ENCODE peak calls at places on chromosomes 4 and X, in five cellular contexts. One of them, this sample, is unnamed.

GRCh38 chr4:3168029-3168428 is 80.9 kb upstream of the MSANTD1 start:
- DNase-seq in midbrain: no peak
- DNase-seq in stimulated activated CD4-positive, alpha-beta T cell treated with anti-CD3 and anti-CD28 coated beads, Interleukin-15, amount 100 ng/mL, for 48 hours: no peak
- DNase-seq in nephron progenitor cell: no peak
- DNase-seq in testis: no peak
- DNase-seq in this sample: peak; percentile 22

GRCh38 chr4:2415881-2416563 is 2.4 kb downstream of the ZFYVE28 start:
- DNase-seq in midbrain: no peak
- DNase-seq in nephron progenitor cell: no peak
- DNase-seq in testis: no peak
- DNase-seq in stimulated activated CD4-positive, alpha-beta T cell treated with anti-CD3 and anti-CD28 coated beads, Interleukin-15, amount 100 ng/mL, for 48 hours: no peak
- DNase-seq in this sample: no peak

GRCh38 chr4:182764137-182764536 is 153.0 kb downstream of the DCTD start:
- DNase-seq in nephron progenitor cell: no peak
- DNase-seq in midbrain: no peak
- DNase-seq in testis: no peak
- DNase-seq in stimulated activated CD4-positive, alpha-beta T cell treated with anti-CD3 and anti-CD28 coated beads, Interleukin-15, amount 100 ng/mL, for 48 hours: no peak
- DNase-seq in this sample: no peak

GRCh38 chr4:84024405-84024804 is 474.7 kb downstream of the NKX6-1 start:
- DNase-seq in testis: no peak
- DNase-seq in stimulated activated CD4-positive, alpha-beta T cell treated with anti-CD3 and anti-CD28 coated beads, Interleukin-15, amount 100 ng/mL, for 48 hours: no peak
- DNase-seq in midbrain: no peak
- DNase-seq in nephron progenitor cell: no peak
- DNase-seq in this sample: no peak

GRCh38 chrX:136920001-136920400 is 39.5 kb upstream of the RBMX start:
- DNase-seq in nephron progenitor cell: no peak
- DNase-seq in stimulated activated CD4-positive, alpha-beta T cell treated with anti-CD3 and anti-CD28 coated beads, Interleukin-15, amount 100 ng/mL, for 48 hours: no peak
- DNase-seq in midbrain: no peak
- DNase-seq in testis: no peak
- DNase-seq in this sample: no peak

GRCh38 chr4:7978907-7979651 is 39.4 kb upstream of the AFAP1 start:
- DNase-seq in stimulated activated CD4-positive, alpha-beta T cell treated with anti-CD3 and anti-CD28 coated beads, Interleukin-15, amount 100 ng/mL, for 48 hours: no peak
- DNase-seq in nephron progenitor cell: no peak
- DNase-seq in midbrain: no peak
- DNase-seq in testis: no peak
- DNase-seq in this sample: no peak

GRCh38 chr4:151922811-151923210 is 162.0 kb upstream of the GATB start:
- DNase-seq in nephron progenitor cell: no peak
- DNase-seq in testis: no peak
- DNase-seq in stimulated activated CD4-positive, alpha-beta T cell treated with anti-CD3 and anti-CD28 coated beads, Interleukin-15, amount 100 ng/mL, for 48 hours: no peak
- DNase-seq in midbrain: no peak
- DNase-seq in this sample: no peak

GRCh38 chr4:163492951-163493504 is 1.5 kb upstream of the TMA16 start:
- DNase-seq in testis: no peak
- DNase-seq in midbrain: no peak
- DNase-seq in nephron progenitor cell: no peak
- DNase-seq in stimulated activated CD4-positive, alpha-beta T cell treated with anti-CD3 and anti-CD28 coated beads, Interleukin-15, amount 100 ng/mL, for 48 hours: no peak
- DNase-seq in this sample: no peak

GRCh38 chr4:176123710-176124407 is 58.2 kb downstream of the WDR17 start:
- DNase-seq in testis: peak; percentile 30
- DNase-seq in nephron progenitor cell: peak; percentile 27
- DNase-seq in stimulated activated CD4-positive, alpha-beta T cell treated with anti-CD3 and anti-CD28 coated beads, Interleukin-15, amount 100 ng/mL, for 48 hours: no peak
- DNase-seq in midbrain: peak; percentile 1
- DNase-seq in this sample: peak; percentile 16

GRCh38 chr4:16269742-16270522 is 43.7 kb upstream of the TAPT1 start:
- DNase-seq in testis: no peak
- DNase-seq in nephron progenitor cell: no peak
- DNase-seq in stimulated activated CD4-positive, alpha-beta T cell treated with anti-CD3 and anti-CD28 coated beads, Interleukin-15, amount 100 ng/mL, for 48 hours: no peak
- DNase-seq in midbrain: no peak
- DNase-seq in this sample: no peak

GRCh38 chrX:48814722-48815121 is 11.6 kb upstream of the ERAS start:
- DNase-seq in testis: no peak
- DNase-seq in midbrain: no peak
- DNase-seq in nephron progenitor cell: no peak
- DNase-seq in stimulated activated CD4-positive, alpha-beta T cell treated with anti-CD3 and anti-CD28 coated beads, Interleukin-15, amount 100 ng/mL, for 48 hours: no peak
- DNase-seq in this sample: no peak

GRCh38 chr4:52750819-52751348 is 341 bp downstream of the ERVMER34-1 start:
- DNase-seq in nephron progenitor cell: no peak
- DNase-seq in testis: peak; percentile 78
- DNase-seq in stimulated activated CD4-positive, alpha-beta T cell treated with anti-CD3 and anti-CD28 coated beads, Interleukin-15, amount 100 ng/mL, for 48 hours: no peak
- DNase-seq in midbrain: no peak
- DNase-seq in this sample: no peak

GRCh38 chr4:2792711-2793577 is at the start of gene SH3BP2:
- DNase-seq in nephron progenitor cell: peak; percentile 90
- DNase-seq in midbrain: peak; percentile 40
- DNase-seq in stimulated activated CD4-positive, alpha-beta T cell treated with anti-CD3 and anti-CD28 coated beads, Interleukin-15, amount 100 ng/mL, for 48 hours: no peak
- DNase-seq in testis: peak; percentile 85
- DNase-seq in this sample: peak; percentile 78

GRCh38 chrX:47384502-47384901 is 14.1 kb downstream of the ZNF157 start:
- DNase-seq in stimulated activated CD4-positive, alpha-beta T cell treated with anti-CD3 and anti-CD28 coated beads, Interleukin-15, amount 100 ng/mL, for 48 hours: peak; percentile 30
- DNase-seq in midbrain: peak; percentile 66
- DNase-seq in testis: peak; percentile 87
- DNase-seq in nephron progenitor cell: peak; percentile 53
- DNase-seq in this sample: peak; percentile 74

GRCh38 chrX:135432453-135432852 is 10.7 kb downstream of the SMIM10L2A start:
- DNase-seq in testis: no peak
- DNase-seq in nephron progenitor cell: no peak
- DNase-seq in stimulated activated CD4-positive, alpha-beta T cell treated with anti-CD3 and anti-CD28 coated beads, Interleukin-15, amount 100 ng/mL, for 48 hours: no peak
- DNase-seq in midbrain: no peak
- DNase-seq in this sample: no peak

GRCh38 chrX:153725832-153726285 is 1.2 kb downstream of the ABCD1 start:
- DNase-seq in midbrain: no peak
- DNase-seq in nephron progenitor cell: no peak
- DNase-seq in testis: no peak
- DNase-seq in stimulated activated CD4-positive, alpha-beta T cell treated with anti-CD3 and anti-CD28 coated beads, Interleukin-15, amount 100 ng/mL, for 48 hours: no peak
- DNase-seq in this sample: peak; percentile 48

GRCh38 chrX:118355225-118355920 is 9.5 kb downstream of the WDR44 start:
- DNase-seq in midbrain: no peak
- DNase-seq in testis: no peak
- DNase-seq in nephron progenitor cell: no peak
- DNase-seq in stimulated activated CD4-positive, alpha-beta T cell treated with anti-CD3 and anti-CD28 coated beads, Interleukin-15, amount 100 ng/mL, for 48 hours: no peak
- DNase-seq in this sample: no peak

GRCh38 chr4:43325220-43325967 is 432.9 kb downstream of the GRXCR1 start:
- DNase-seq in midbrain: no peak
- DNase-seq in testis: no peak
- DNase-seq in nephron progenitor cell: no peak
- DNase-seq in stimulated activated CD4-positive, alpha-beta T cell treated with anti-CD3 and anti-CD28 coated beads, Interleukin-15, amount 100 ng/mL, for 48 hours: no peak
- DNase-seq in this sample: no peak

GRCh38 chr4:66565796-66566195 is 895.5 kb upstream of the EPHA5 start:
- DNase-seq in stimulated activated CD4-positive, alpha-beta T cell treated with anti-CD3 and anti-CD28 coated beads, Interleukin-15, amount 100 ng/mL, for 48 hours: no peak
- DNase-seq in testis: no peak
- DNase-seq in nephron progenitor cell: no peak
- DNase-seq in midbrain: no peak
- DNase-seq in this sample: no peak

This sample was measured in adrenal gland.